ENCODE peak calls at places on chromosomes 3 and 15, in four cellular contexts. V, I, C and K are unnamed samples.

GRCh38 chr3:9826815-9827574 is 16.8 kb downstream of the RPUSD3 start:
- DNase-seq in V (no peak), I (no peak), C (peak; percentile 44), K (no peak)

GRCh38 chr15:77243146-77243545 is 172.2 kb upstream of the TSPAN3 start:
- DNase-seq in V (no peak), I (no peak), C (no peak), K (no peak)

GRCh38 chr15:64089553-64090280 is 3.9 kb downstream of the CIAO2A start:
- DNase-seq in V (no peak), I (no peak), C (no peak), K (no peak)

GRCh38 chr3:20256144-20256543 is 70.1 kb upstream of the SGO1 start:
- DNase-seq in V (no peak), I (no peak), C (no peak), K (no peak)

GRCh38 chr15:32928876-32929275 is 211.1 kb downstream of the GREM1 start:
- DNase-seq in V (no peak), I (no peak), C (no peak), K (no peak)

GRCh38 chr3:154151969-154152368 is 30.8 kb downstream of the ARHGEF26 start:
- DNase-seq in V (no peak), I (no peak), C (no peak), K (no peak)

GRCh38 chr3:163914567-163914966 is 1163.7 kb downstream of the SI start:
- DNase-seq in V (no peak), I (no peak), C (no peak), K (no peak)

GRCh38 chr3:129121016-129121791 is 400 bp downstream of the RAB43 start:
- DNase-seq in V (no peak), I (no peak), C (no peak), K (no peak)

GRCh38 chr3:122892118-122892517 is 97.2 kb downstream of the SLC49A4 start:
- DNase-seq in V (no peak), I (no peak), C (no peak), K (no peak)

GRCh38 chr3:64163755-64164148 is 61.5 kb downstream of the PRICKLE2 start:
- DNase-seq in V (no peak), I (no peak), C (no peak), K (no peak)

GRCh38 chr3:184566441-184567414 is 5.1 kb downstream of the EPHB3 start:
- DNase-seq in V (no peak), I (peak; percentile 75), C (no peak), K (no peak)
- H3K4me1 ChIP-seq in V (peaks cover 56% of the 10 kb centered on the region), I (peaks cover 17% of the 10 kb centered on the region), C (peaks cover 8% of the 10 kb centered on the region), K (peaks cover 27% of the 10 kb centered on the region)

DNA sequence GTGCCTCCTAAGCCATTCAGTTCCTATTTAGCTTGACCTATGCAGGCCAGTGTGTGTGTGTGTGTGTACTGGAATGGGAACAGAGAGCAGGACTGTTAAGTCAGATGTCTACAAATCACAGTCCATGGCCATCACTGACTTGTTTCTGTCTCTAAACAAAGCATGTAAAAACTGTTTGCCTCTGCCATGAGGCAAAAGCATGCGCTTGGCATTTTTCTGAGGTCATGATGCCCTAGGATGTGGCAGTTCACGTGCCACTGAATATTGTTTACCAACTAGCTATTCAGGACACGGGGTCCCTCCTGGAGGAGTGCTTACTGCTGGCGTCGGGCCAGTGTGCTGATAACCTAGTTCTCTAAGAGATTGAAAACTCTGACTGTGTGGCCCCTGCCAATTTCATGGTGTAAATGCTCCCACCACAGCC is 8.2 kb upstream of the ATP13A3 start:
- DNase-seq in V (no peak), I (no peak), C (no peak), K (no peak)
- TF ChIP-seq POLR2A in V (no peak), I (no peak), C (no peak), K (no peak)

DNA sequence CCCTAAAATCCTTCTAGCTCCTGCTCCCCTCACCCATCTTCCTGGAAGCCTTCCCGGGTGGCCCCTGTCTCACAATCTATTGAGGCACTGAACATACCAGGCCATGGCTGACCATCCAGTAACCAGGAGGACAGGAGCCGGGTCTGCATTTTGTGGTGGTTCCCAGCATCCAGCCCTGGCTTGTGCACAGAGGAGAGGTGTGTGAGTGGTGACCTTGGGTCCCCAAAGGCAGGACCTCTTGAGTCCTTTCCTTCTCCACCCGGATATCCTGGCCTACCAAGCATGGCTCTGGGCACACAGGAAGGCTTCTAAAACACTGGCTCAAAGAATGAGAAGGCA is 7.8 kb downstream of the CSK start:
- DNase-seq in V (no peak), I (no peak), C (no peak), K (no peak)
- H3K4me1 ChIP-seq in V (peaks cover 95% of the 10 kb centered on the region), I (peaks cover 23% of the 10 kb centered on the region), C (peaks cover 17% of the 10 kb centered on the region), K (peaks cover 30% of the 10 kb centered on the region)

DNA sequence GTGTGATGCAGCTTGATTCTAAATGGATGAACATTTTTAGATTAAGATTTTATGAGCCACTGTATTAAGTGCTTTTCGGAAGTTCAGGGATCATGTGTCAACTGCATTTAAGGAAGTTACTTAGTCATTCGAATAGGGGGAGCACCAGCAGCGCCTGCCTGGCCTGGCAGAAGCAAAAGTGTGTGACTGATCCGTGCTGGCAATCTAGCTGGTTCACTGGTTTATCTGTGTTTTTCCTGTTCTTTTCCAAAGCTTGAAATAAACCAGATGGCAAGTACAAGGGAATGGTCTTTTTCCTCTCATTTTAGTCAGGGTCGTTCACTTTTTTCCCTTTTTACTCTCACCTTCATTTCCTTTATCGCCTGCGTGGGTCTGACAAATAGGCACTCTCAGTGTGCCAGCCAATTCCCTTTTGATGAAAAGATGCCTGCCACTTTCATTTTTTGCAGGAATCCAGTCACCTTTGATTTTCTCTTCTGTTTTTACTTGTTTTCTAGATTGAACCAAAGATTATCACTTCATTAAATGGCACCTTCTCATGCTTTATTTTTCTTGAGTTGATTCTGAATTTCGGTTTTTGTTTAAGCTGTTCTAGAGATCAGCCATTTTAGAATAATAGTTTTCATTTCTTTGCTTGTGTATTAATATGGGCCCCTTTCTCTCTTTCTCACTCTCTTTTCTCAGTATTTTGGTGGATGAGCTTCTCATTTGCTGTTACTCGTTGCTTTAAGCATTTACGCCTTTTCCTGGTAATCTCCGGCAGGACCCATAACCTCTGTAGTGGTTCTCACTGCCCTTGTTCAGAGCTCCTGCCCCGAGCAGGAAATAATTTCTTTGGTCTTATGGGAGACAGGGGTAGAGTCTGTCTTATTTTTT is 2.8 kb downstream of the ABHD2 start:
- DNase-seq in V (no peak), I (no peak), C (no peak), K (peak; percentile 67)
- TF ChIP-seq POLR2A in V (peak; percentile 20), I (no peak), C (no peak), K (no peak)

DNA sequence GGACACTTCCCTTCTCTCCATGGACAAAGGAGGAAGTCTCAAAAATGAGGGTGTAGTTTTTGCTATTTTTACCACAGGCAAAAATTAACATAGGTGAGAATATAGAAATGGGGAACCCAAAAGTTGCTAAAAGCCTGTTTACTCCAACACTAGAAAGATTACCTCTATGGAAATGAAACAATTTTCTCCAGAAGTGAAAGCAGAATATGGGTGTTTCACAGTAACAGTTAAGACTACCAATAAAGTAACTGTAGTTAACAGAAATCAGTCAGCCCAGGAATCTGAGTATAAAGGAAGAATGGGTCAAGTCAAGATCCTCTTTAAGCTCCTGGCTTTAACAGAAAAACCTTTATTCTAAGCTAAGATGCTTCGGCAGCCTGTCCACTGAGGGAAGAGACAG is 9.3 kb downstream of the TRA2B start:
- DNase-seq in V (no peak), I (no peak), C (no peak), K (no peak)
- H3K4me1 ChIP-seq in V (peaks cover 44% of the 10 kb centered on the region), I (peaks cover 6% of the 10 kb centered on the region), C (peaks cover 88% of the 10 kb centered on the region), K (peaks cover 81% of the 10 kb centered on the region)

GRCh38 chr3:125076464-125076863 is 20.7 kb upstream of the HEG1 start:
- DNase-seq in V (no peak), I (no peak), C (no peak), K (no peak)

GRCh38 chr3:125079675-125080045 is 23.9 kb upstream of the HEG1 start:
- DNase-seq in V (no peak), I (no peak), C (peak; percentile 15), K (no peak)

GRCh38 chr3:125078961-125079674 is 23.3 kb upstream of the HEG1 start:
- DNase-seq in V (no peak), I (no peak), C (no peak), K (no peak)

GRCh38 chr3:125075738-125076137 is 19.9 kb upstream of the HEG1 start:
- DNase-seq in V (no peak), I (no peak), C (no peak), K (no peak)

GRCh38 chr3:125077864-125078263 is 22.1 kb upstream of the HEG1 start:
- DNase-seq in V (no peak), I (no peak), C (no peak), K (no peak)
- TF ChIP-seq POLR2A in V (no peak), I (no peak), C (no peak), K (no peak)

GRCh38 chr3:45955017-45955647 is 11.9 kb downstream of the CXCR6 start:
- DNase-seq in V (no peak), I (no peak), C (no peak), K (no peak)
- H3K4me1 ChIP-seq in V (no peaks in the 10 kb centered on the region), I (no peaks in the 10 kb centered on the region), C (no peaks in the 10 kb centered on the region), K (no peaks in the 10 kb centered on the region)

GRCh38 chr3:180102604-180103003 is 65.9 kb upstream of the PEX5L start:
- DNase-seq in V (no peak), I (no peak), C (no peak), K (no peak)

DNA sequence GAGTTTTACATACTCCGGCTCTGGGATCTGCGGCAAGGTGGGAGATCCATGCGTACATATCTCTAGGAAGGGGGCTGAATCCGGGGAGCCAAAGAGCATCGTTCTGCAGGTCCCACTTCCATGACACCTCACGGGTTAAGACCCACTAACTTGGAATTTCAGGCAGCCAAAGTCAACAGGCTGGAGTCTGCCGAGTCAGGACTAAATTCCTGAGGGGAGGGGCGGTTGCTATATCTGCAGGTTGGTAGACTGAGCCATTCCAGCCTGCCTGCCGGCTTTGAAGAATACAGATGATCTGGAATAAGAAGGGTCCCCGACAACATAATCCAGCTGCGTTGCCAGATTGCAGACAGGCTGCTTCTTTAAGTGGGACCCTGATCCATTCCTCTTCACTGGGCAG is 65.4 kb upstream of the PEX5L start:
- DNase-seq in V (no peak), I (no peak), C (no peak), K (no peak)
- TF ChIP-seq POLR2A in V (no peak), I (no peak), C (no peak), K (no peak)

GRCh38 chr3:27533718-27534578 is 49.8 kb upstream of the SLC4A7 start:
- DNase-seq in V (no peak), I (no peak), C (peak; percentile 95), K (no peak)
- H3K4me1 ChIP-seq in V (peaks cover 18% of the 10 kb centered on the region), I (no peaks in the 10 kb centered on the region), C (peaks cover 42% of the 10 kb centered on the region), K (peaks cover 7% of the 10 kb centered on the region)

DNA sequence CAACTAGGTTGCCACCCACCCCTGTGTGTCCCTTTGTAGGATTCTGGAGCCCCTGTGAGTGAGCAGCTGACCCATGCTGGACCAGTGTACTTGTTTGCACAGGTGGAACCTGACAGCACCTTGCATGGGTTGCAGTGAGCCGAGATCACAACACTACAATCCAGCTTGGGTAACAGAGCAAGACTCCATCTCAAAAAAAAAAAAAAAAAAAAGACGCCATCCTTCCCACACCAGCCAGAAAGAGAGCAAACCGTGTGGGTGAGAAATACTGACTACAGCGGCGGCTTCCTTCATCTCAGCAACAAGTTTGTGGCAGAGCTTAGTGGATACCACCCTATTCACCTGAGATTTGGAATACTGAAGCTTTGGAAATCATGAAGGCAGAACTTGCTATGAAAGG is 746 bp upstream of the CD80 start:
- DNase-seq in V (no peak), I (no peak), C (no peak), K (no peak)
- TF ChIP-seq POLR2A in V (no peak), I (no peak), C (no peak), K (no peak)